ENCODE peak calls at places on chromosomes 5 and 9, in seven cellular contexts. One of them, this sample, is unnamed.
A peak's percentile ranks its signal among the peaks of the same experiment; 100 is the strongest.

GRCh38 chr5:13910227-13910626 is 34.3 kb downstream of the DNAH5 start:
- DNase-seq in cardiac fibroblast: no peak
- DNase-seq in MG63: no peak
- DNase-seq in EH: no peak
- DNase-seq in neural crest cell: no peak
- DNase-seq in ecto neural progenitor cell: no peak
- DNase-seq in iris pigment epithelial cell: no peak
- DNase-seq in this sample: no peak

GRCh38 chr9:114910541-114910940 is 19.9 kb downstream of the TNFSF8 start:
- DNase-seq in cardiac fibroblast: no peak
- DNase-seq in MG63: peak; percentile 71
- DNase-seq in EH: peak; percentile 59
- DNase-seq in neural crest cell: no peak
- DNase-seq in ecto neural progenitor cell: no peak
- DNase-seq in iris pigment epithelial cell: no peak
- DNase-seq in this sample: no peak

GRCh38 chr5:38263983-38264382 is 5.6 kb downstream of the EGFLAM start:
- DNase-seq in cardiac fibroblast: no peak
- DNase-seq in MG63: no peak
- DNase-seq in EH: no peak
- DNase-seq in neural crest cell: no peak
- DNase-seq in ecto neural progenitor cell: no peak
- DNase-seq in iris pigment epithelial cell: no peak
- DNase-seq in this sample: no peak

GRCh38 chr5:11941566-11941965 is 37.3 kb upstream of the CTNND2 start:
- DNase-seq in cardiac fibroblast: no peak
- DNase-seq in MG63: no peak
- DNase-seq in EH: no peak
- DNase-seq in neural crest cell: no peak
- DNase-seq in ecto neural progenitor cell: no peak
- DNase-seq in iris pigment epithelial cell: no peak
- DNase-seq in this sample: no peak

GRCh38 chr5:133336121-133336968 is 276.0 kb downstream of the FSTL4 start:
- DNase-seq in cardiac fibroblast: no peak
- DNase-seq in MG63: no peak
- DNase-seq in EH: no peak
- DNase-seq in neural crest cell: no peak
- DNase-seq in ecto neural progenitor cell: no peak
- DNase-seq in iris pigment epithelial cell: no peak
- DNase-seq in this sample: no peak

GRCh38 chr5:38382898-38383297 is 124.5 kb downstream of the EGFLAM start:
- DNase-seq in cardiac fibroblast: peak; percentile 81
- DNase-seq in MG63: peak; percentile 57
- DNase-seq in EH: peak; percentile 71
- DNase-seq in neural crest cell: peak; percentile 60
- DNase-seq in ecto neural progenitor cell: peak; percentile 72
- DNase-seq in iris pigment epithelial cell: peak; percentile 65
- DNase-seq in this sample: peak; percentile 23

GRCh38 chr5:32489791-32490581 is 45.4 kb upstream of the ZFR start:
- DNase-seq in cardiac fibroblast: peak; percentile 90
- DNase-seq in MG63: peak; percentile 83
- DNase-seq in EH: peak; percentile 84
- DNase-seq in neural crest cell: peak; percentile 82
- DNase-seq in ecto neural progenitor cell: peak; percentile 76
- DNase-seq in iris pigment epithelial cell: peak; percentile 78
- DNase-seq in this sample: peak; percentile 87

GRCh38 chr5:88140396-88140862 is 128.2 kb downstream of the TMEM161B start:
- DNase-seq in cardiac fibroblast: no peak
- DNase-seq in MG63: no peak
- DNase-seq in EH: no peak
- DNase-seq in neural crest cell: peak; percentile 28
- DNase-seq in ecto neural progenitor cell: peak; percentile 63
- DNase-seq in iris pigment epithelial cell: no peak
- DNase-seq in this sample: no peak

GRCh38 chr5:85716344-85717202 is 901.2 kb upstream of the COX7C start:
- DNase-seq in cardiac fibroblast: no peak
- DNase-seq in MG63: no peak
- DNase-seq in EH: no peak
- DNase-seq in neural crest cell: no peak
- DNase-seq in ecto neural progenitor cell: no peak
- DNase-seq in iris pigment epithelial cell: no peak
- DNase-seq in this sample: no peak

GRCh38 chr9:37034320-37034937 is 361 bp upstream of the PAX5 start:
- DNase-seq in cardiac fibroblast: no peak
- DNase-seq in MG63: no peak
- DNase-seq in EH: peak; percentile 10
- DNase-seq in neural crest cell: no peak
- DNase-seq in ecto neural progenitor cell: peak; percentile 79
- DNase-seq in iris pigment epithelial cell: no peak
- DNase-seq in this sample: no peak

GRCh38 chr9:109253637-109254284 is 67.1 kb downstream of the EPB41L4B start:
- DNase-seq in cardiac fibroblast: peak; percentile 88
- DNase-seq in MG63: peak; percentile 73
- DNase-seq in EH: peak; percentile 86
- DNase-seq in neural crest cell: no peak
- DNase-seq in ecto neural progenitor cell: no peak
- DNase-seq in iris pigment epithelial cell: peak; percentile 80
- DNase-seq in this sample: peak; percentile 24

GRCh38 chr5:124538196-124538595 is 208.2 kb downstream of the ZNF608 start:
- DNase-seq in cardiac fibroblast: peak; percentile 48
- DNase-seq in MG63: no peak
- DNase-seq in EH: no peak
- DNase-seq in neural crest cell: no peak
- DNase-seq in ecto neural progenitor cell: no peak
- DNase-seq in iris pigment epithelial cell: no peak
- DNase-seq in this sample: no peak

GRCh38 chr9:136943291-136944093 is 1.0 kb downstream of the FBXW5 start:
- DNase-seq in cardiac fibroblast: peak; percentile 45
- DNase-seq in MG63: peak; percentile 45
- DNase-seq in EH: no peak
- DNase-seq in neural crest cell: peak; percentile 38
- DNase-seq in ecto neural progenitor cell: no peak
- DNase-seq in iris pigment epithelial cell: peak; percentile 54
- DNase-seq in this sample: no peak